ENCODE peak calls at places on chromosomes 3 and 15, in eight cellular contexts. Q, Z, N, H, P, D, B and Y are unnamed samples.
A peak's percentile ranks its signal among the peaks of the same experiment; 100 is the strongest.

GRCh38 chr15:25783607-25784131 is 79.5 kb downstream of the ATP10A start:
- DNase-seq in Q (peak; percentile 79), Z (peak; percentile 39), N (no peak), H (no peak), P (peak; percentile 77), D (no peak), B (peak; percentile 34), Y (peak; percentile 25)

GRCh38 chr3:197500812-197501211 is 55.0 kb downstream of the BDH1 start:
- DNase-seq in Q (no peak), Z (no peak), N (no peak), H (no peak), P (no peak), D (no peak), B (no peak), Y (no peak)

GRCh38 chr3:45489730-45490309 is 101.4 kb downstream of the LARS2 start:
- DNase-seq in Q (no peak), Z (no peak), N (no peak), H (no peak), P (no peak), D (no peak), B (no peak), Y (no peak)

GRCh38 chr3:195385526-195385925 is 57.3 kb downstream of the ACAP2 start:
- DNase-seq in Q (no peak), Z (no peak), N (no peak), H (peak; percentile 76), P (no peak), D (no peak), B (no peak), Y (no peak)

GRCh38 chr15:39181348-39181747 is 399.5 kb upstream of the THBS1 start:
- DNase-seq in Q (no peak), Z (no peak), N (no peak), H (no peak), P (no peak), D (no peak), B (no peak), Y (no peak)

GRCh38 chr3:27590437-27591320 is 106.5 kb upstream of the SLC4A7 start:
- DNase-seq in Q (no peak), Z (no peak), N (no peak), H (peak; percentile 76), P (no peak), D (no peak), B (no peak), Y (peak; percentile 51)

GRCh38 chr15:55858661-55859060 is 115.7 kb upstream of the PRTG start:
- DNase-seq in Q (no peak), Z (no peak), N (no peak), H (peak; percentile 64), P (no peak), D (no peak), B (no peak), Y (no peak)

GRCh38 chr3:24042174-24042878 is 97.2 kb downstream of the NR1D2 start:
- DNase-seq in Q (no peak), Z (no peak), N (no peak), H (peak; percentile 24), P (no peak), D (no peak), B (no peak), Y (no peak)

GRCh38 chr3:178155521-178155920 is 380.7 kb upstream of the KCNMB2 start:
- DNase-seq in Q (no peak), Z (no peak), N (no peak), H (no peak), P (no peak), D (no peak), B (no peak), Y (no peak)

GRCh38 chr15:61364871-61365270 is 135.8 kb upstream of the RORA start:
- DNase-seq in Q (no peak), Z (no peak), N (no peak), H (no peak), P (no peak), D (no peak), B (no peak), Y (no peak)

GRCh38 chr3:140153736-140154135 is 218.8 kb downstream of the CLSTN2 start:
- DNase-seq in Q (no peak), Z (no peak), N (no peak), H (no peak), P (no peak), D (no peak), B (no peak), Y (no peak)

GRCh38 chr15:101060576-101061551 is 141.7 kb downstream of the LRRK1 start:
- DNase-seq in Q (peak; percentile 38), Z (no peak), N (no peak), H (no peak), P (peak; percentile 21), D (no peak), B (no peak), Y (no peak)

GRCh38 chr3:11548721-11549131 is 95.0 kb downstream of the VGLL4 start:
- DNase-seq in Q (no peak), Z (no peak), N (no peak), H (peak; percentile 84), P (no peak), D (no peak), B (no peak), Y (no peak)

GRCh38 chr3:32438596-32439344 is 47.1 kb downstream of the CMTM7 start:
- DNase-seq in Q (no peak), Z (peak; percentile 69), N (no peak), H (no peak), P (peak; percentile 58), D (no peak), B (no peak), Y (no peak)

GRCh38 chr15:57481038-57481705 is 104.9 kb downstream of the CGNL1 start:
- DNase-seq in Q (no peak), Z (no peak), N (no peak), H (no peak), P (no peak), D (no peak), B (no peak), Y (no peak)

GRCh38 chr3:185502987-185503386 is 4.2 kb upstream of the TMEM41A start:
- DNase-seq in Q (no peak), Z (no peak), N (no peak), H (no peak), P (no peak), D (no peak), B (no peak), Y (no peak)

GRCh38 chr3:133827136-133827535 is 21.5 kb downstream of the SRPRB start:
- DNase-seq in Q (no peak), Z (no peak), N (no peak), H (no peak), P (peak; percentile 40), D (no peak), B (no peak), Y (no peak)